ENCODE peak calls at places on chromosomes 3 and 15, in six cellular contexts. Y, E, T, I, R and B are unnamed samples.

GRCh38 chr3:151817473-151817872 is 3.6 kb downstream of the AADAC start:
- DNase-seq in E (no peak), T (no peak), I (no peak), R (no peak), Y (no peak), B (no peak)

GRCh38 chr3:177026505-177027277 is 170.6 kb downstream of the TBL1XR1 start:
- DNase-seq in E (no peak), R (no peak), I (no peak), T (no peak), Y (no peak), B (no peak)

GRCh38 chr15:74382004-74382816 is 14.8 kb upstream of the CYP11A1 start:
- DNase-seq in I (peak; percentile 82), Y (peak; percentile 91), R (peak; percentile 51), E (peak; percentile 92), T (peak; percentile 93), B (no peak)

GRCh38 chr15:77836116-77836798 is 203.5 kb upstream of the LINGO1 start:
- DNase-seq in T (peak; percentile 81), R (no peak), Y (peak; percentile 79), I (no peak), E (peak; percentile 57), B (no peak)

GRCh38 chr3:171383206-171384018 is 76.8 kb downstream of the TNIK start:
- DNase-seq in Y (no peak), I (no peak), T (peak; percentile 18), R (peak; percentile 48), E (no peak), B (no peak)

GRCh38 chr3:184336484-184337230 is 743 bp upstream of the FAM131A start:
- DNase-seq in I (peak; percentile 58), R (peak; percentile 55), T (peak; percentile 72), E (peak; percentile 45), Y (peak; percentile 67), B (no peak)

GRCh38 chr3:32551496-32551895 is 19.2 kb downstream of the DYNC1LI1 start:
- DNase-seq in I (no peak), E (no peak), R (no peak), T (no peak), Y (no peak), B (no peak)

GRCh38 chr3:25831578-25831977 is 41.7 kb downstream of the OXSM start:
- DNase-seq in R (no peak), I (no peak), E (peak; percentile 41), Y (peak; percentile 14), T (peak; percentile 41), B (no peak)

GRCh38 chr15:41607033-41607432 is 48.0 kb downstream of the TYRO3 start:
- DNase-seq in Y (no peak), E (no peak), T (no peak), I (no peak), R (no peak), B (peak; percentile 86)

GRCh38 chr3:63853106-63853505 is 10.5 kb downstream of the THOC7 start:
- DNase-seq in I (no peak), R (no peak), Y (no peak), E (no peak), T (no peak), B (no peak)

GRCh38 chr3:118337649-118338048 is 697.0 kb downstream of the IGSF11 start:
- DNase-seq in I (no peak), R (no peak), E (no peak), T (no peak), Y (no peak), B (no peak)

GRCh38 chr15:67361100-67361499 is 106.5 kb downstream of the IQCH start:
- DNase-seq in E (no peak), Y (no peak), R (no peak), T (no peak), I (no peak), B (no peak)

GRCh38 chr15:39391230-39391629 is 189.6 kb upstream of the THBS1 start:
- DNase-seq in E (no peak), R (no peak), T (no peak), I (peak; percentile 40), Y (peak; percentile 39), B (no peak)

GRCh38 chr15:34359416-34359815 is 7.6 kb downstream of the LPCAT4 start:
- DNase-seq in I (no peak), R (no peak), E (no peak), Y (no peak), T (no peak), B (no peak)

GRCh38 chr3:13058346-13059120 is 14.7 kb downstream of the IQSEC1 start:
- DNase-seq in R (no peak), T (no peak), Y (no peak), I (no peak), E (no peak), B (no peak)

GRCh38 chr3:95218484-95218883 is 1155.6 kb downstream of the NSUN3 start:
- DNase-seq in E (no peak), R (no peak), I (no peak), Y (no peak), T (no peak), B (no peak)
- H3K9me3 ChIP-seq in E (no peaks in the 10 kb centered on the region), R (peaks cover 6% of the 10 kb centered on the region), I (no peaks in the 10 kb centered on the region), Y (no peaks in the 10 kb centered on the region), T (peaks cover 15% of the 10 kb centered on the region), B (no peaks in the 10 kb centered on the region)

DNA sequence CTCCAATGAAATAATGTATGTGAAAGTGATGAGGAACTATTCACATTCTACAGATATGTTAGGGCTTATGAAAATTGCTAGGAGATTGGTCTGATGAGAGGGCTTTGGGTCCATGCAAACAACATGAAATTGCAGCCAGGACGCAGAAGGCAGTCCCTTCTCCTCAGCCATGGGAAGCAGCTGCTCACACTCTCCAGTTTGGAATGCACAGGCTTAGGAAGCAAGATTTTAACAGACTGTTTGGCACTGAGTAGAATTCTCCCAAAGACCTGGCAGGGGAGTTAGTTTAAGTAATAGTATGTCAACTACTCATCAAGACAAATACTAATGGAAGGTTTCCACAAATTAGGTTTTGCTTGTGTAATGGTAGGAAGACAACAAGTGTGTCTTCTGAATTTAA is 500.7 kb upstream of the ARRDC4 start:
- DNase-seq in I (no peak), R (no peak), Y (no peak), T (peak; percentile 4), E (peak; percentile 9), B (no peak)
- H3K4me3 ChIP-seq in I (no peak overlapping the region), R (no peak overlapping the region), Y (no peak overlapping the region), T (no peak overlapping the region), E (no peak overlapping the region), B (no peak overlapping the region)

GRCh38 chr3:84141571-84141970 is 817.2 kb upstream of the CADM2 start:
- DNase-seq in I (no peak), T (no peak), R (no peak), E (no peak), Y (no peak), B (no peak)

DNA sequence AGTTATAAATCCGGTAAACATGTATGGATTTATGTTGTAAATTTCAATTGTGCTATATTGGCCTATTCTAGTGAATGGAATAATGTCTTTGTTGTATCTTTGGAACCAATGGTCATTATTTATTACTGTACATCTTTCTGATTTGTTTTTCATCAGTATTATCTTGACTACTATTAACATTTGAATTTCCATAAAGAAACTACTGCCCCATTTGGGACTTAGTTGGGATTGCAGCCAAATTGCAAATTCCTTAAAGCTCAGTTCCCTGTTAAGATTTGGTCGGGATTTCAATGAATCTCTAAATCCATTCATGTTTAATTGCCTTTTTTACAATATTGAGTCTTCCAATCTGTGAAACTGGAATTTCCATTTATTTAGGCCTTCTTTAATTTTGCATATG is 822.4 kb upstream of the CADM2 start:
- DNase-seq in I (no peak), Y (no peak), R (no peak), T (peak; percentile 8), E (no peak), B (no peak)
- TF ChIP-seq CTCF in I (no peak), Y (peak; percentile 43), R (no peak), T (peak; percentile 49), E (no peak), B (no peak)

GRCh38 chr3:377158-377561 is 180.6 kb downstream of the CHL1 start:
- DNase-seq in R (no peak), I (no peak), E (peak; percentile 19), Y (peak; percentile 36), T (peak; percentile 31), B (no peak)
- H3K9me3 ChIP-seq in R (no peaks in the 10 kb centered on the region), I (no peaks in the 10 kb centered on the region), E (no peaks in the 10 kb centered on the region), Y (no peaks in the 10 kb centered on the region), T (no peaks in the 10 kb centered on the region), B (no peaks in the 10 kb centered on the region)

GRCh38 chr3:23487015-23487414 is 283.9 kb downstream of the UBE2E2 start:
- DNase-seq in I (no peak), E (no peak), R (no peak), Y (no peak), T (no peak), B (no peak)
- H3K4me3 ChIP-seq in I (no peak overlapping the region), E (no peak overlapping the region), R (no peak overlapping the region), Y (no peak overlapping the region), T (no peak overlapping the region), B (no peak overlapping the region)

GRCh38 chr3:45914362-45915077 is 28.2 kb downstream of the CCR9 start:
- DNase-seq in Y (no peak), E (no peak), T (no peak), I (no peak), R (no peak), B (no peak)
- TF ChIP-seq CTCF in Y (no peak), E (no peak), T (no peak), I (no peak), R (no peak), B (no peak)

GRCh38 chr3:38205472-38205805 is 40.1 kb downstream of the OXSR1 start:
- DNase-seq in Y (no peak), R (no peak), I (no peak), T (no peak), E (no peak), B (no peak)
- H3K9me3 ChIP-seq in Y (no peaks in the 10 kb centered on the region), R (no peaks in the 10 kb centered on the region), I (no peaks in the 10 kb centered on the region), T (no peaks in the 10 kb centered on the region), E (no peaks in the 10 kb centered on the region), B (no peaks in the 10 kb centered on the region)

GRCh38 chr3:84836961-84837360 is 121.8 kb upstream of the CADM2 start:
- DNase-seq in I (peak; percentile 66), T (no peak), R (no peak), Y (no peak), E (peak; percentile 58), B (no peak)
- H3K4me3 ChIP-seq in I (no peak overlapping the region), T (no peak overlapping the region), R (no peak overlapping the region), Y (no peak overlapping the region), E (no peak overlapping the region), B (no peak overlapping the region)

DNA sequence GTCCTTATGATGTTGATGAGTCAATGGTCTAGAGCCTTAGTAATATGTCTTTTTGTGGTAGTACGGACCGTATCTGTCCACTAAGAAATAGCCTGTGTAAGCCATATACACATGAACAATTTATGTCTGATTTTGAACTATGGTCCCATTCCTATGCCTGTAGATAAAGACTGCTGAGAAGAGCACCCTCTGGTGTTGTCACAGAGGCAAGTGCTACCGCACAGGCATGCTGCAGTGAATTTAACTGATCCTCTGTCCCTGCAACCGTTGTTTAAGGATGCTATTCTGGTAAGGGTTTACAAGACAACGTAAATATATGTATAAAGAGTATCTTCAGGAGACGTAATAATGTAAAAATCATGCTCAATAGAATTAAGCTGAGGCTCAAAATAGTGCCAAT is 170.7 kb downstream of the UBE3A start:
- DNase-seq in T (peak; percentile 33), E (no peak), Y (no peak), I (no peak), R (no peak), B (no peak)
- TF ChIP-seq CTCF in T (peak; percentile 60), E (no peak), Y (peak; percentile 35), I (no peak), R (no peak), B (no peak)

DNA sequence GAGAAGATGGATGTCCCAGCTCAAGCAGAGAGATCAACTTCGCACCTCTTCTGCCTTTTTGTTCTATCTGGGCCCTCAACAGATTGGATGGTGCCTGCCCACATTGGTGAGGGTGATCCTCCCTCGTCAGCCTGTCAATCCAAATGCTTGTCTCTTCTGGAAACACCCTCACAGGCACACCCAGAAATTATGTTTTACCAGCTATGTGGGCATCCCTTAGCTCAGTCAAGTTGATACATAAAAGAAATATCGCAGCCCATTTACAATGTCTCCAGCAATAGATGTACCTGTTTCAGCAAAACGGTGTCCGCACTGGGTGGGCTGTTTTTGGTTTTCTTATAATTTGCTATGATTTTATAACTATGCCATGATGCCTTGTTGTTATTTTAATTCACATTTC is 27.5 kb upstream of the CA12 start:
- DNase-seq in E (no peak), T (no peak), I (no peak), R (no peak), Y (no peak), B (no peak)
- H3K9me3 ChIP-seq in E (no peaks in the 10 kb centered on the region), T (no peaks in the 10 kb centered on the region), I (no peaks in the 10 kb centered on the region), R (no peaks in the 10 kb centered on the region), Y (no peaks in the 10 kb centered on the region), B (no peaks in the 10 kb centered on the region)